ENCODE peak calls at places on chromosome 10, in six cellular contexts. F is BE2C, R is esophagus squamous epithelium, G is astrocyte of the cerebellum, Z is A549, B is fibroblast of lung. N is an unnamed sample.

GRCh38 chr10:75400163-75400768 is 1.3 kb downstream of the ZNF503 start:
- DNase-seq in F (no peak), R (no peak), G (no peak), Z (peak; percentile 36), B (peak; percentile 36), N (no peak)

GRCh38 chr10:132979491-132980425 is 37.4 kb upstream of the CFAP46 start:
- DNase-seq in F (no peak), R (no peak), G (no peak), Z (no peak), B (no peak), N (no peak)

GRCh38 chr10:43871545-43871944 is 222.9 kb upstream of the ZNF32 start:
- DNase-seq in F (no peak), R (no peak), G (no peak), Z (no peak), B (no peak), N (no peak)

GRCh38 chr10:16227674-16228073 is 209.1 kb upstream of the PTER start:
- DNase-seq in F (no peak), R (no peak), G (no peak), Z (no peak), B (no peak), N (no peak)

GRCh38 chr10:44316187-44316921 is 68.5 kb downstream of the CXCL12 start:
- DNase-seq in F (peak; percentile 96), R (no peak), G (no peak), Z (no peak), B (no peak), N (no peak)

GRCh38 chr10:78291733-78292132 is 258.1 kb downstream of the RPS24 start:
- DNase-seq in F (no peak), R (no peak), G (no peak), Z (no peak), B (no peak), N (no peak)

GRCh38 chr10:95693331-95693667 is 428 bp downstream of the TCTN3 start:
- DNase-seq in F (no peak), R (peak; percentile 31), G (no peak), Z (no peak), B (peak; percentile 6), N (no peak)

GRCh38 chr10:99551158-99551557 is 18.4 kb downstream of the NKX2-3 start:
- DNase-seq in F (peak; percentile 63), R (no peak), G (no peak), Z (no peak), B (peak; percentile 38), N (peak; percentile 54)

GRCh38 chr10:31011660-31012022 is 20.0 kb downstream of the ZNF438 start:
- DNase-seq in F (no peak), R (no peak), G (no peak), Z (no peak), B (peak; percentile 50), N (no peak)

GRCh38 chr10:15715619-15716227 is 4.0 kb downstream of the ITGA8 start:
- DNase-seq in F (peak; percentile 12), R (no peak), G (no peak), Z (no peak), B (no peak), N (no peak)

GRCh38 chr10:117914330-117914729 is 132.4 kb downstream of the RAB11FIP2 start:
- DNase-seq in F (no peak), R (no peak), G (no peak), Z (no peak), B (no peak), N (no peak)

GRCh38 chr10:55628260-55628701 is 732.8 kb downstream of the ZWINT start:
- DNase-seq in F (peak; percentile 86), R (no peak), G (no peak), Z (no peak), B (no peak), N (no peak)
- TF ChIP-seq CTCF in F (peak; percentile 48), R (no peak), G (no peak), Z (no peak), B (no peak), N (no peak)

GRCh38 chr10:49320191-49320590 is 21.2 kb downstream of the C10orf71 start:
- DNase-seq in F (no peak), R (no peak), G (no peak), Z (no peak), B (no peak), N (no peak)

GRCh38 chr10:49318028-49318427 is 19.1 kb downstream of the C10orf71 start:
- DNase-seq in F (no peak), R (no peak), G (no peak), Z (no peak), B (no peak), N (no peak)

GRCh38 chr10:49322371-49323170 is 23.6 kb downstream of the C10orf71 start:
- DNase-seq in F (no peak), R (no peak), G (no peak), Z (no peak), B (no peak), N (no peak)

GRCh38 chr10:49321021-49321420 is 22.1 kb downstream of the C10orf71 start:
- DNase-seq in F (no peak), R (no peak), G (no peak), Z (no peak), B (no peak), N (no peak)

GRCh38 chr10:49318751-49319150 is 19.8 kb downstream of the C10orf71 start:
- DNase-seq in F (peak; percentile 23), R (no peak), G (no peak), Z (no peak), B (no peak), N (no peak)
- H3K4me3 ChIP-seq in F (no peak overlapping the region), R (no peak overlapping the region), G (no peak overlapping the region), Z (no peak overlapping the region), B (no peak overlapping the region), N (no peak overlapping the region)

GRCh38 chr10:71043858-71044257 is 155.5 kb upstream of the PCBD1 start:
- DNase-seq in F (no peak), R (no peak), G (no peak), Z (no peak), B (no peak), N (no peak)

GRCh38 chr10:71045936-71046335 is 157.6 kb upstream of the PCBD1 start:
- DNase-seq in F (no peak), R (no peak), G (no peak), Z (no peak), B (no peak), N (no peak)

GRCh38 chr10:71044720-71045119 is 156.4 kb upstream of the PCBD1 start:
- DNase-seq in F (no peak), R (no peak), G (no peak), Z (no peak), B (no peak), N (no peak)

GRCh38 chr10:71046747-71047146 is 158.4 kb upstream of the PCBD1 start:
- DNase-seq in F (no peak), R (no peak), G (no peak), Z (no peak), B (no peak), N (no peak)

GRCh38 chr10:71045188-71045841 is 156.9 kb upstream of the PCBD1 start:
- DNase-seq in F (no peak), R (no peak), G (no peak), Z (no peak), B (no peak), N (no peak)
- TF ChIP-seq CTCF in F (no peak), R (no peak), G (no peak), Z (no peak), B (no peak), N (no peak)

GRCh38 chr10:14648042-14648765 is 126.5 kb downstream of the FAM107B start:
- DNase-seq in F (peak; percentile 74), R (peak; percentile 9), G (no peak), Z (no peak), B (peak; percentile 81), N (no peak)
- H3K4me3 ChIP-seq in F (peak overlapping the region; percentile 15), R (no peak overlapping the region), G (no peak overlapping the region), Z (no peak overlapping the region), B (no peak overlapping the region), N (no peak overlapping the region)

GRCh38 chr10:104941662-104942061 is 300.6 kb downstream of the SORCS3 start:
- DNase-seq in F (no peak), R (no peak), G (no peak), Z (no peak), B (no peak), N (no peak)
- TF ChIP-seq CTCF in F (no peak), R (no peak), G (no peak), Z (no peak), B (no peak), N (no peak)

GRCh38 chr10:20674870-20675385 is 222.2 kb downstream of the NEBL start:
- DNase-seq in F (no peak), R (no peak), G (no peak), Z (no peak), B (no peak), N (no peak)
- H3K4me3 ChIP-seq in F (no peak overlapping the region), R (no peak overlapping the region), G (no peak overlapping the region), Z (no peak overlapping the region), B (no peak overlapping the region), N (no peak overlapping the region)

DNA sequence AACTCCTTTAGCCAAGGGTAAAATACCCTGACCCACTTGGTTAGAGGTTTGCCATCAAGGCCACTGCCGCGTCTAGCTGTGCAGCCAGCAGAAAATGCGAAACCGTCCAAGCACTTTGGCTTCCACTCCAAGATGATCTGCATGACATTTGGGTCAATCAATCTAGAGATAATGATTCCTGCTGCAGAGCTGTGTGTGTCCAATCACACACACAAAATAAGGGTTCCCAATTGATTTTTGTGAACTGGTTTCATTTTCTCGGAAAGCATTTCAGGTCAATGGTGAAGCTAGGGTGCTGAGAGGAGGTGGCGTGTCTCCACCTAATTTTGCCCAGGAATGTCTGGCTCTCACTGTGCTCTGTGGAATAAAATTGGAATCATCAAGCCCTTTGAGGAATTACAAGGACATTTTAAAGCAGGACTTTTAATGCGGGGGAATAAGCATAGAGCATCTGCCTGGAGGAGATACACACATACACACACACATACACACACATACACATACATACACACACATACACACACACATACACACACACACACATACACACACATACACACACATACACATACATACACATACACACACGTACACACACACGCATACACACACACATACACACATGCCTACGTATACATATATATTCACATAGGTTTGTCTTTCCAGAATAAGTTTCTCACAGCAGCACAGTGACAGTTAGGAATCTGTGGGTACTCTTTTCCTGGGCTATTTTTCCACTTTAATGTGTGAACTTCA is 59.5 kb downstream of the ACADSB start:
- DNase-seq in F (no peak), R (no peak), G (no peak), Z (no peak), B (no peak), N (no peak)
- TF ChIP-seq CTCF in F (no peak), R (no peak), G (no peak), Z (no peak), B (no peak), N (no peak)